ENCODE peak calls at places on chromosomes 11 and 22, in five cellular contexts. Q, V, K, L and Z are unnamed samples.

GRCh38 chr11:103923473-103923931 is 112.9 kb upstream of the DDI1 start:
- DNase-seq in L (no peak), K (peak; percentile 45), Q (no peak), V (no peak), Z (no peak)

GRCh38 chr11:3058753-3059664 is 1.8 kb upstream of the CARS1 start:
- DNase-seq in V (peak; percentile 87), L (peak; percentile 70), K (peak; percentile 26), Q (peak; percentile 71), Z (peak; percentile 56)

GRCh38 chr11:106288988-106289387 is 211.5 kb downstream of the AASDHPPT start:
- DNase-seq in K (no peak), L (no peak), Q (no peak), V (no peak), Z (no peak)

GRCh38 chr11:72631806-72632731 is 42.2 kb downstream of the PDE2A start:
- DNase-seq in V (no peak), K (no peak), Q (no peak), L (no peak), Z (no peak)

GRCh38 chr11:123560001-123560400 is 94.4 kb downstream of the SCN3B start:
- DNase-seq in L (peak; percentile 41), V (peak; percentile 64), K (no peak), Q (no peak), Z (no peak)

GRCh38 chr22:49015993-49016908 is 811.4 kb downstream of the BRD1 start:
- DNase-seq in K (no peak), L (no peak), V (no peak), Q (peak; percentile 12), Z (no peak)

GRCh38 chr22:26322179-26322905 is 106.7 kb upstream of the ASPHD2 start:
- DNase-seq in K (peak; percentile 93), V (peak; percentile 98), L (peak; percentile 18), Q (no peak), Z (peak; percentile 72)

GRCh38 chr11:47587733-47588326 is 1.4 kb downstream of the FAM180B start:
- DNase-seq in Q (no peak), V (no peak), L (no peak), K (no peak), Z (no peak)

GRCh38 chr22:44975444-44976262 is 34.2 kb downstream of the PHF21B start:
- DNase-seq in Q (peak; percentile 92), V (peak; percentile 75), K (peak; percentile 27), L (peak; percentile 51), Z (peak; percentile 16)

GRCh38 chr11:548700-549603 is 11.6 kb downstream of the LMNTD2 start:
- DNase-seq in K (no peak), V (no peak), Q (no peak), L (no peak), Z (no peak)

GRCh38 chr22:22022977-22023534 is 40.5 kb upstream of the TOP3B start:
- DNase-seq in Q (no peak), K (no peak), L (no peak), V (no peak), Z (no peak)

GRCh38 chr11:13923182-13923581 is 39.3 kb upstream of the SPON1 start:
- DNase-seq in K (no peak), V (no peak), Q (no peak), L (no peak), Z (no peak)

GRCh38 chr11:120132645-120133185 is 5.2 kb downstream of the TRIM29 start:
- DNase-seq in Q (peak; percentile 13), K (no peak), L (no peak), V (no peak), Z (no peak)

GRCh38 chr11:12226093-12226492 is 115.7 kb downstream of the MICAL2 start:
- DNase-seq in V (no peak), Q (no peak), K (no peak), L (no peak), Z (no peak)

GRCh38 chr11:12225046-12225739 is 114.8 kb downstream of the MICAL2 start:
- DNase-seq in Q (no peak), L (no peak), V (no peak), K (no peak), Z (no peak)

GRCh38 chr11:12222099-12222751 is 111.8 kb downstream of the MICAL2 start:
- DNase-seq in K (no peak), L (no peak), Q (no peak), V (no peak), Z (no peak)

GRCh38 chr11:12224537-12224893 is 114.1 kb downstream of the MICAL2 start:
- DNase-seq in L (peak; percentile 88), Q (no peak), K (no peak), V (peak; percentile 77), Z (no peak)

GRCh38 chr11:12223771-12224536 is 113.6 kb downstream of the MICAL2 start:
- DNase-seq in Q (no peak), L (no peak), V (peak; percentile 15), K (no peak), Z (no peak)
- H3K27ac ChIP-seq in Q (no peak overlapping the region), L (peak overlapping the region; percentile 94), V (peak overlapping the region; percentile 70), K (no peak overlapping the region), Z (peak overlapping the region; percentile 92)

DNA sequence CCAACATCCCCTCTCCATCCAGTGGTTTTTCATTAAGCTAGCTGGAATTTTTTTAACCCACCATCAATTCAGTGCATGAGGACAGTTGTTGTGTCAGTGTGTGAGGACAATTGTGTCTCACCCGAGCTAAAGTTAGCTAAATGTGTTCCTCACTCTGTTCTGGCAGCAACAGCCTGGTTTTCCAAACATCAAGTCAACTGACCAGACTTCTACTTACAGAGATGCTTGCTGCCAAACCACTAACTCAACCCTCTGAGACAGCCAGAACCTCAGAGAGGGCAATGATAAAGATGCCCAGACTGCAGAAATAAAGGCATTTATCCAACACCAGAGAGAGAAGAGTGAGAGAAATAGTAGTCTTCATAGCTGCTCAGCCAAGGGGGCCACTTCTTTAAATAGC is 6.7 kb downstream of the PAMR1 start:
- DNase-seq in K (no peak), Q (no peak), L (no peak), V (no peak), Z (no peak)
- H3K27ac ChIP-seq in K (no peak overlapping the region), Q (no peak overlapping the region), L (no peak overlapping the region), V (no peak overlapping the region), Z (no peak overlapping the region)

GRCh38 chr11:114315749-114316368 is 19.7 kb downstream of the NNMT start:
- DNase-seq in Q (no peak), L (no peak), K (no peak), V (no peak), Z (no peak)
- H3K27ac ChIP-seq in Q (no peak overlapping the region), L (no peak overlapping the region), K (no peak overlapping the region), V (no peak overlapping the region), Z (no peak overlapping the region)

GRCh38 chr11:68275721-68276488 is 4.1 kb upstream of the C11orf24 start:
- DNase-seq in V (no peak), K (peak; percentile 84), L (no peak), Q (no peak), Z (no peak)
- H3K27ac ChIP-seq in V (no peak overlapping the region), K (peak overlapping the region; percentile 16), L (no peak overlapping the region), Q (no peak overlapping the region), Z (no peak overlapping the region)

GRCh38 chr11:61369372-61370348 is 7.5 kb downstream of the TMEM138 start:
- DNase-seq in V (peak; percentile 95), L (peak; percentile 86), Q (no peak), K (peak; percentile 100), Z (peak; percentile 100)
- H3K27ac ChIP-seq in V (peak overlapping the region; percentile 94), L (peak overlapping the region; percentile 84), Q (no peak overlapping the region), K (peak overlapping the region; percentile 92), Z (peak overlapping the region; percentile 84)